ENCODE peak calls at places on chromosomes 1 and 21, in five cellular contexts. H is kidney epithelial cell, Z is astrocyte, G is sigmoid colon, Q is AG04450. E is an unnamed sample.
A peak's percentile ranks its signal among the peaks of the same experiment; 100 is the strongest.

GRCh38 chr21:38815060-38815405 is 9.3 kb downstream of the ETS2 start:
- DNase-seq in Z (peak; percentile 86), G (no peak), Q (no peak), H (no peak), E (no peak)

GRCh38 chr1:209652873-209653401 is 712 bp upstream of the LAMB3 start:
- DNase-seq in Q (no peak), Z (peak; percentile 67), H (peak; percentile 85), G (peak; percentile 73), E (peak; percentile 6)

GRCh38 chr1:38018864-38019343 is 6.4 kb downstream of the UTP11 start:
- DNase-seq in Z (no peak), Q (no peak), G (no peak), H (no peak), E (no peak)

GRCh38 chr1:154871374-154871773 is 1.3 kb upstream of the KCNN3 start:
- DNase-seq in H (no peak), G (peak; percentile 40), Z (no peak), Q (no peak), E (no peak)

GRCh38 chr21:33036430-33037162 is 10.9 kb downstream of the OLIG2 start:
- DNase-seq in G (peak; percentile 68), H (no peak), Z (peak; percentile 63), Q (peak; percentile 18), E (no peak)

GRCh38 chr1:169707917-169708604 is 3.4 kb downstream of the SELL start:
- DNase-seq in G (no peak), Z (no peak), Q (no peak), H (no peak), E (peak; percentile 43)

GRCh38 chr1:86067626-86068025 is 88.9 kb downstream of the COL24A1 start:
- DNase-seq in G (no peak), Z (no peak), H (no peak), Q (no peak), E (no peak)

GRCh38 chr1:84883286-84883685 is 9.7 kb downstream of the LPAR3 start:
- DNase-seq in H (no peak), G (no peak), Z (no peak), Q (peak; percentile 45), E (no peak)

GRCh38 chr1:167966050-167966449 is 29.2 kb upstream of the MPC2 start:
- DNase-seq in Z (no peak), G (no peak), H (no peak), Q (no peak), E (no peak)

GRCh38 chr1:67551375-67551774 is 121.2 kb upstream of the SERBP1 start:
- DNase-seq in Z (no peak), Q (no peak), H (no peak), G (no peak), E (no peak)

GRCh38 chr1:115668579-115668978 is 26.8 kb downstream of the VANGL1 start:
- DNase-seq in G (no peak), H (no peak), Q (no peak), Z (peak; percentile 82), E (no peak)

GRCh38 chr1:236394905-236395779 is 1.1 kb downstream of the EDARADD start:
- DNase-seq in Z (peak; percentile 8), G (no peak), Q (no peak), H (no peak), E (peak; percentile 60)

GRCh38 chr1:167126811-167127210 is 32.9 kb downstream of the STYXL2 start:
- DNase-seq in H (no peak), Q (no peak), G (no peak), Z (no peak), E (no peak)

GRCh38 chr1:245407983-245408382 is 253.2 kb downstream of the KIF26B start:
- DNase-seq in H (no peak), Q (no peak), G (no peak), Z (no peak), E (no peak)

GRCh38 chr1:93976711-93977328 is 67.6 kb upstream of the GCLM start:
- DNase-seq in G (no peak), Z (no peak), Q (no peak), H (no peak), E (no peak)

GRCh38 chr1:94068096-94068830 is 52.7 kb downstream of the ABCA4 start:
- DNase-seq in G (no peak), Z (peak; percentile 82), H (peak; percentile 87), Q (no peak), E (no peak)

GRCh38 chr1:203324103-203325003 is 19.0 kb downstream of the BTG2 start:
- DNase-seq in Z (no peak), G (peak; percentile 69), Q (no peak), H (no peak), E (peak; percentile 74)

GRCh38 chr1:241096982-241097381 is 260.0 kb downstream of the RGS7 start:
- DNase-seq in G (no peak), Z (no peak), H (no peak), Q (no peak), E (no peak)

GRCh38 chr21:31184462-31184861 is 146.2 kb upstream of the KRTAP19-8 start:
- DNase-seq in G (no peak), Q (no peak), Z (no peak), H (no peak), E (peak; percentile 65)

GRCh38 chr1:5994713-5995621 is 2.7 kb upstream of the NPHP4 start:
- DNase-seq in H (no peak), Q (no peak), G (no peak), Z (no peak), E (peak; percentile 78)

GRCh38 chr1:31261916-31262315 is 22.2 kb upstream of the NKAIN1 start:
- DNase-seq in G (no peak), Q (no peak), Z (no peak), H (no peak), E (no peak)

GRCh38 chr1:103788377-103788776 is 38.7 kb downstream of the AMY1C start:
- DNase-seq in Q (no peak), Z (no peak), G (no peak), H (no peak), E (no peak)

GRCh38 chr1:40407453-40407852 is 33.9 kb downstream of the SMAP2 start:
- DNase-seq in G (no peak), Q (no peak), H (no peak), Z (no peak), E (no peak)

GRCh38 chr1:2627746-2628145 is 5.1 kb downstream of the MMEL1 start:
- DNase-seq in H (no peak), G (no peak), Z (no peak), Q (no peak), E (no peak)

GRCh38 chr21:25421327-25422028 is 185.8 kb downstream of the MRPL39 start:
- DNase-seq in G (no peak), Z (peak; percentile 20), Q (peak; percentile 21), H (peak; percentile 9), E (peak; percentile 63)

GRCh38 chr1:111274653-111275052 is 16.0 kb upstream of the CHIA start:
- DNase-seq in H (no peak), Q (no peak), G (no peak), Z (no peak), E (peak; percentile 14)

DNA sequence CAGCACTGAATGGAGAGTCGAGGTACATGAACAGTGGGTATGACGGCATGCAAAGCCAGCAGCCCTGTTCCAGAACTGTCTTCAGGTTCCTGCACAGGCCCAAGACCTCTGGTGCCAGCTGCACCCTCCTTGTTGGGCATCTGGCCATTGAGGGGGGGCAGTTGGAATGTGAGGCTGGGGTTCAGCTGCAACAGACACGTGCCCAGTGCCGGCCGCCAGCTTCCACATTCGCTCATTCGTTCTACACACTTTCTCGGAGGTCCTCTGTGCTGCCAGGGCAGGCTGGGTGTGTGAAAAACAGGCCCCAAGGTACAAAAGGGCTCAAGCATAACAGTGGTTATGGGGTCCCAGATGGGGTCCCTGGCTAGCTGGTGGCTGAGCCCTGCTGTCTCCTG is 37.9 kb upstream of the SLC19A1 start:
- DNase-seq in G (no peak), Z (no peak), Q (no peak), H (no peak), E (no peak)
- H3K27me3 ChIP-seq in G (no peaks in the 10 kb centered on the region), Z (peaks cover 2% of the 10 kb centered on the region), Q (peaks cover 28% of the 10 kb centered on the region), H (peaks cover 6% of the 10 kb centered on the region), E (no peaks in the 10 kb centered on the region)

DNA sequence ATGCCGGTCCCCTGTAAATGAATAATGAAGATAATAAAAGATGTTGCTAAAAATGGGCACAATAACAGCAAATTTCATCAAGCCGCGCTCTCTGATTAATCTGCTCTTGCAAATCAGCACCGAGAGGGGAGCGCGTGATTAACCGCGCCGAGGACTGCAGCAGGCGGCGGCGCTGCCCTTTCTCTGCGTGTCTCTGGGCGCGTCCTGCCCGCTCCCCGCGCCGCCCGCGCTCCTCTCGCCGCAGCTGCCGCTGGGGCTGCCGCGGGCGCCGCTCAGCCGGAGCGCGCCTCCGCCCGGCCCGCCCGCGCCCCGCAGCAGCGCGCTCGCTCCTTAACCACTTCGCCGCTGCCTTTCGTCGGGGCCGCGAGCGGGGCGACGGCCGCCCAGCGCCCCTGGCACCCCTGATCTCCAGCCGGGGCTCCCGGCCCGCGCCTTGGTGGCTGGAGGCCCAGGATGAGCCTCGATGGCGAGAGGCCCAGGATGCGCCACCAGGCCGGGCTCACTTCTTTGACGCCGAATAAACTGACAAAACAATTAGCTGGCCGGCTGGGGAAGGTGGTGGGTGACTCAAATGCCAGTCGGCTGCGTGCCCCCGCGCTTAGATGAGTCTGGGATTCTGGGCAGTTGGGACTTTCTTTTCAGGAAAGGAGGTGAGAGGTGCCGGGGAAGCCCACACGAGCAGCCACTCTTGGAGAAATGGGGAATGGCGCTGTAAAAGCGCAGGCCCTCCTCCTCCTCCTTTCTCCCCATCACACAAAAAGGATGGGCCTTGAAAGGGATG is 221.4 kb upstream of the PKN2 start:
- DNase-seq in H (peak; percentile 1), Q (no peak), Z (peak; percentile 35), G (peak; percentile 66), E (no peak)
- H3K4me3 ChIP-seq in H (peak overlapping the region; percentile 47), Q (peak overlapping the region; percentile 56), Z (peak overlapping the region; percentile 55), G (peak overlapping the region; percentile 53), E (no peak overlapping the region)

GRCh38 chr1:47437518-47438320 is at the start of gene FOXD2:
- DNase-seq in Q (peak; percentile 24), Z (peak; percentile 14), G (peak; percentile 88), H (no peak), E (peak; percentile 93)
- H3K27me3 ChIP-seq in Q (peaks cover 36% of the 10 kb centered on the region), Z (peaks cover 82% of the 10 kb centered on the region), G (peaks cover 68% of the 10 kb centered on the region), H (peaks cover 55% of the 10 kb centered on the region), E (peaks cover 18% of the 10 kb centered on the region)

DNA sequence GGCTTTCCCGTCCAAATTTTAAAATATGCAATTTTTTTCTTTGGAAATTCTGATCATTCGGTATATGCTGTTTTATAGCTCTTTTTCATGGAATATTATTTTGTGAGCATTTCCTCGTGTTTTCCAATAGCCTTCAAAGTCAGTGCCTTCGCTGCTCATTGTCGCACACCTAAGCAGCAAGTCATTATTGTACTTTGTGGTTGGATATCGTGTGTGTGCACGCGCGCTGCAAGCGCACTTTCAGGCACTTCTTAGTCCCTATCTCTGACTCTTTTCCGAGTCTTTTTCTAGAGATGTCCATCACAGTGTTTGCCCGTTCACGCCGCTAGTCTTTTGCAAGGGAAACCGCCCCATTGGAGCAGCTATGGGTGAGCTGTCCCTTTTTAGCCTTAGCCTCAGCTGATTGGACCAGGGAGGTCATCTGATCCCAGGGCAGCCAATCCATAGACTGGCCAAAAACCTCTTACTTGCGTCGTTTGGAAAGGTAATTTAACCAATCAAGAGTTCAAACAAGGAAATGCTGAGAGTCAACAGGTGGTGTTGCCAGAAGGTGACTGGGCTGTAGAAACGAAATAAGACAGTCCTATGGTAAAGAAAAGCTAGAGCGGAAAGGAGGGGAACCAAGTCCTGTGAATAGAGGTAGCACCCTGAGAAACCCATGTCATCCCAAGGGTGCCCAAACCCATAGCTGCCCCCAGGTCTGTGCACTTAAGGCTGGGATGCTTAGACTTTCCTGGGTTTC is 710 bp upstream of the HYI start:
- DNase-seq in Z (peak; percentile 84), G (peak; percentile 88), H (peak; percentile 82), Q (peak; percentile 59), E (peak; percentile 75)
- H3K4me3 ChIP-seq in Z (peak overlapping the region; percentile 60), G (peak overlapping the region; percentile 77), H (peak overlapping the region; percentile 49), Q (peak overlapping the region; percentile 60), E (peak overlapping the region; percentile 10)